ENCODE peak calls at places on chromosome 19, in nine cellular contexts. L is left lung, N is endodermal cell, R is AG09319, A is epithelial cell of esophagus, J is GM10248, E is osteocyte, O is right lobe of liver, G is prostate gland. B is an unnamed sample.

GRCh38 chr19:1169921-1170885 is 3.9 kb downstream of the SBNO2 start:
- DNase-seq in A (peak), J (no peak), O (no peak), L (no peak), R (no peak), N (no peak), G (peak), E (peak), B (no peak)

GRCh38 chr19:40103600-40103999 is 12.9 kb upstream of the ZNF780A start:
- DNase-seq in A (no peak), N (no peak), G (no peak), L (no peak), E (no peak), O (no peak), R (no peak), J (no peak), B (no peak)

GRCh38 chr19:30084390-30084819 is 142.4 kb downstream of the URI1 start:
- DNase-seq in A (no peak), L (no peak), G (no peak), R (no peak), N (no peak), E (no peak), O (peak), J (no peak), B (no peak)

GRCh38 chr19:45440259-45440638 is 16.5 kb upstream of the ERCC1 start:
- DNase-seq in G (no peak), L (no peak), J (no peak), A (no peak), E (no peak), O (no peak), R (no peak), N (no peak), B (no peak)

GRCh38 chr19:29366757-29367156 is 153.8 kb upstream of the UQCRFS1 start:
- DNase-seq in L (no peak), N (peak), A (no peak), E (peak), R (no peak), J (peak), O (no peak), G (no peak), B (no peak)

GRCh38 chr19:16942583-16942982 is 53.8 kb downstream of the F2RL3 start:
- DNase-seq in E (peak), J (peak), O (no peak), N (no peak), R (no peak), G (no peak), A (no peak), L (no peak), B (no peak)

GRCh38 chr19:16445238-16446107 is 26.3 kb downstream of the EPS15L1 start:
- DNase-seq in G (no peak), O (no peak), E (no peak), N (no peak), A (peak), L (no peak), R (no peak), J (peak), B (peak)

GRCh38 chr19:8242212-8242821 is 33.1 kb downstream of the CERS4 start:
- DNase-seq in E (no peak), A (no peak), L (no peak), R (no peak), G (no peak), O (no peak), N (no peak), J (no peak), B (no peak)

GRCh38 chr19:46081928-46082727 is 41.3 kb upstream of the IGFL4 start:
- DNase-seq in L (no peak), E (no peak), N (peak), R (no peak), G (peak), A (peak), O (no peak), J (peak), B (peak)

GRCh38 chr19:45262570-45262969 is 11.5 kb downstream of the MARK4 start:
- DNase-seq in G (no peak), E (no peak), O (no peak), R (no peak), J (no peak), N (no peak), A (no peak), L (no peak), B (no peak)

GRCh38 chr19:8569066-8569761 is 8.0 kb downstream of the MYO1F start:
- DNase-seq in E (no peak), A (peak), N (no peak), J (peak), G (no peak), R (peak), O (peak), L (peak), B (peak)

GRCh38 chr19:51514866-51515481 is 13.4 kb upstream of the SIGLEC12 start:
- DNase-seq in O (no peak), J (peak), E (no peak), N (no peak), L (no peak), A (peak), R (peak), G (no peak), B (peak)

GRCh38 chr19:40444181-40445005 is at the start of gene SERTAD3:
- DNase-seq in J (peak), G (peak), N (peak), R (peak), L (peak), E (peak), A (peak), O (peak), B (peak)

GRCh38 chr19:45352914-45353796 is 12.6 kb downstream of the KLC3 start:
- DNase-seq in R (no peak), E (no peak), O (no peak), J (no peak), L (no peak), N (no peak), G (no peak), A (no peak), B (no peak)

GRCh38 chr19:31002852-31003251 is 346.4 kb downstream of the TSHZ3 start:
- DNase-seq in A (no peak), J (no peak), E (no peak), N (no peak), L (no peak), O (no peak), R (no peak), G (no peak), B (no peak)

GRCh38 chr19:4914736-4915501 is 5.6 kb downstream of the UHRF1 start:
- DNase-seq in L (peak), A (peak), R (peak), G (peak), E (no peak), O (no peak), N (no peak), J (peak), B (peak)

GRCh38 chr19:18725755-18726416 is 42.4 kb downstream of the CRTC1 start:
- DNase-seq in E (no peak), J (no peak), O (no peak), R (no peak), A (no peak), N (peak), G (no peak), L (no peak), B (no peak)

GRCh38 chr19:18185538-18185937 is 7.5 kb upstream of the MPV17L2 start:
- DNase-seq in O (no peak), G (no peak), R (no peak), E (no peak), N (peak), A (no peak), L (no peak), J (no peak), B (no peak)

GRCh38 chr19:45380107-45380506 is 9.7 kb upstream of the ERCC2 start:
- DNase-seq in E (no peak), L (no peak), R (no peak), G (no peak), O (no peak), A (no peak), N (no peak), J (no peak), B (no peak)

GRCh38 chr19:821976-822773 is 420 bp upstream of the PLPPR3 start:
- DNase-seq in J (no peak), N (peak), E (no peak), O (no peak), R (no peak), G (no peak), A (no peak), L (no peak), B (no peak)

GRCh38 chr19:7921302-7921954 is 1.3 kb downstream of the SNAPC2 start:
- DNase-seq in G (no peak), A (no peak), N (no peak), J (no peak), O (peak), R (no peak), E (no peak), L (no peak), B (no peak)

GRCh38 chr19:18781885-18782527 is 9.1 kb downstream of the COMP start:
- DNase-seq in E (no peak), R (no peak), O (no peak), A (no peak), L (no peak), J (no peak), G (no peak), N (no peak), B (no peak)

GRCh38 chr19:2129486-2129885 is 21.9 kb downstream of the AP3D1 start:
- DNase-seq in N (no peak), E (no peak), O (no peak), J (no peak), R (no peak), G (no peak), L (no peak), A (no peak), B (no peak)

GRCh38 chr19:17318966-17319365 is 9.6 kb downstream of the DDA1 start:
- DNase-seq in O (no peak), A (no peak), E (no peak), N (no peak), J (no peak), G (no peak), R (no peak), L (no peak), B (no peak)

GRCh38 chr19:14114854-14115253 is 2.7 kb downstream of the PRKACA start:
- DNase-seq in A (peak), N (peak), E (no peak), G (no peak), O (peak), J (peak), L (peak), R (no peak), B (peak)

GRCh38 chr19:52992109-52993004 is 21.4 kb upstream of the ERVV-1 start:
- DNase-seq in N (peak), R (no peak), E (no peak), J (no peak), O (no peak), A (no peak), G (peak), L (peak), B (no peak)

GRCh38 chr19:6480843-6481415 is 658 bp downstream of the DENND1C start:
- DNase-seq in E (no peak), J (peak), L (no peak), G (no peak), N (no peak), A (no peak), O (no peak), R (no peak), B (no peak)

GRCh38 chr19:2033825-2034159 is 17.3 kb downstream of the MKNK2 start:
- DNase-seq in J (no peak), O (no peak), L (no peak), N (no peak), G (no peak), R (no peak), E (no peak), A (no peak), B (no peak)

GRCh38 chr19:611506-611869 is 21.8 kb downstream of the HCN2 start:
- DNase-seq in A (peak), L (no peak), R (no peak), J (no peak), O (no peak), G (no peak), E (no peak), N (no peak), B (peak)

GRCh38 chr19:7815325-7815724 is 14.7 kb upstream of the EVI5L start:
- DNase-seq in A (no peak), J (no peak), N (no peak), G (no peak), E (no peak), O (no peak), L (no peak), R (no peak), B (no peak)

GRCh38 chr19:45470147-45471081 is 2.6 kb downstream of the FOSB start:
- DNase-seq in L (no peak), N (no peak), O (no peak), G (no peak), A (peak), J (no peak), R (peak), E (no peak), B (no peak)

GRCh38 chr19:35430382-35431146 is 17.5 kb upstream of the FFAR2 start:
- DNase-seq in R (no peak), E (no peak), N (no peak), O (no peak), L (no peak), G (peak), J (no peak), A (no peak), B (no peak)

GRCh38 chr19:49411681-49412321 is 11.4 kb downstream of the PTH2 start:
- DNase-seq in O (no peak), G (no peak), R (no peak), N (no peak), L (no peak), E (no peak), A (no peak), J (no peak), B (no peak)

GRCh38 chr19:46722004-46722380 is 5.1 kb upstream of the PRKD2 start:
- DNase-seq in J (no peak), L (no peak), G (no peak), O (no peak), R (no peak), A (peak), E (no peak), N (no peak), B (no peak)

GRCh38 chr19:6362351-6362801 is 1.0 kb downstream of the CLPP start:
- DNase-seq in L (no peak), R (no peak), N (no peak), A (no peak), G (no peak), J (no peak), E (no peak), O (no peak), B (no peak)

GRCh38 chr19:13231663-13232062 is 81.5 kb downstream of the IER2 start:
- DNase-seq in A (no peak), O (no peak), J (no peak), G (no peak), L (no peak), R (no peak), E (no peak), N (no peak), B (no peak)

GRCh38 chr19:50820086-50820485 is 3.5 kb downstream of the KLK1 start:
- DNase-seq in R (no peak), N (peak), A (peak), O (no peak), E (no peak), J (no peak), L (no peak), G (no peak), B (no peak)

GRCh38 chr19:23823952-23824389 is 65.3 kb upstream of the ZNF681 start:
- DNase-seq in N (peak), A (peak), E (no peak), G (no peak), J (no peak), L (no peak), R (no peak), O (no peak), B (no peak)

GRCh38 chr19:33407140-33407551 is 33.6 kb downstream of the CEBPG start:
- DNase-seq in A (no peak), N (no peak), E (no peak), L (no peak), J (no peak), O (no peak), G (no peak), R (no peak), B (no peak)
- TF ChIP-seq CTCF in A (no peak), N (no peak), E (no peak), L (peak), J (no peak), O (no peak), G (peak), R (no peak), B (no peak)

GRCh38 chr19:15286688-15287355 is 45.5 kb downstream of the BRD4 start:
- DNase-seq in E (no peak), J (no peak), O (no peak), N (no peak), L (no peak), G (no peak), R (no peak), A (no peak), B (no peak)

GRCh38 chr19:15287496-15287895 is 44.8 kb downstream of the BRD4 start:
- DNase-seq in G (no peak), E (no peak), O (no peak), R (no peak), J (no peak), A (no peak), N (no peak), L (no peak), B (no peak)

GRCh38 chr19:15290149-15290548 is 42.2 kb downstream of the BRD4 start:
- DNase-seq in L (no peak), E (no peak), R (no peak), N (no peak), G (no peak), A (no peak), O (no peak), J (no peak), B (no peak)

GRCh38 chr19:15289673-15290072 is 42.7 kb downstream of the BRD4 start:
- DNase-seq in A (no peak), N (no peak), R (no peak), G (no peak), J (no peak), O (peak), E (no peak), L (no peak), B (no peak)

DNA sequence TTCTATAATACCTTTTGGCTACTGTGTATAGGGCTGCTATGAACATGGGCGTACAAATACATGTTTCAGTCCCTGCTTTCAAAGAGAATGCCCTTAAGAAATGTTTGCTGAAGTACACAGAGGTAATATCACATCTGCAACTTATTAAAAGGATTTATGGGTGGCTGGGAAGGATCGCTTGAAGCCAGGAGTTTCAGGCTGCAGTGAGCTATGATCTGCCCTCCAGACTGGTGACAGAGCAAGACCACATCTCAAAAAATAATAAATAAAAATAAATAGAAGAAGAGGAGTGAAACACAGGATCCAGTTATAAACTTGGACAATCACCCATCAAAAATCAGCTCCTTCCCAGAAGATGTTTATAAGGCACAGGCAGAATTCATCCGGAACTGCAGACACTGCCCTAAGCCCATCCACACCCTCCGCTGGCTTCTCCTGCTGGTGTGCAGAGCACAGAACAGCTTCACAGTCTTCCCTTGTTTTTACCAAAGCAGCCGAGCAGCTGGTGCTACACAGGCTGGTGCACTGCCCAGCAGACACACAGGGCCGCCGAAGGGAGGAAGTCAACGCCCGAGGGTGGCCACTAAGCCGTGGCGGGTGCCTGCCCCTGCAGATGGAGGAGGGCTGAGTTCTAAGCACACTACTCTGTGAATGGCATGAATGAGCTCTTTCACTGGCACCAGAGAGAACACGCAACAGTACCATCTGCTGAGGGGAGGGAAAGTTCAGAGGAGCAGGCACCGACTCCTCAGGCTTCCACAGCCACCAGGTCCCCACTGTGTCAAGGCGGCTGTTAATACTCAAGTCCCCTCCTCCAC is 44.0 kb downstream of the BRD4 start:
- DNase-seq in O (no peak), N (no peak), L (no peak), J (no peak), R (no peak), A (no peak), E (peak), G (no peak), B (no peak)
- TF ChIP-seq CTCF in O (no peak), N (no peak), L (no peak), J (no peak), R (peak), A (no peak), E (peak), G (no peak), B (no peak)

DNA sequence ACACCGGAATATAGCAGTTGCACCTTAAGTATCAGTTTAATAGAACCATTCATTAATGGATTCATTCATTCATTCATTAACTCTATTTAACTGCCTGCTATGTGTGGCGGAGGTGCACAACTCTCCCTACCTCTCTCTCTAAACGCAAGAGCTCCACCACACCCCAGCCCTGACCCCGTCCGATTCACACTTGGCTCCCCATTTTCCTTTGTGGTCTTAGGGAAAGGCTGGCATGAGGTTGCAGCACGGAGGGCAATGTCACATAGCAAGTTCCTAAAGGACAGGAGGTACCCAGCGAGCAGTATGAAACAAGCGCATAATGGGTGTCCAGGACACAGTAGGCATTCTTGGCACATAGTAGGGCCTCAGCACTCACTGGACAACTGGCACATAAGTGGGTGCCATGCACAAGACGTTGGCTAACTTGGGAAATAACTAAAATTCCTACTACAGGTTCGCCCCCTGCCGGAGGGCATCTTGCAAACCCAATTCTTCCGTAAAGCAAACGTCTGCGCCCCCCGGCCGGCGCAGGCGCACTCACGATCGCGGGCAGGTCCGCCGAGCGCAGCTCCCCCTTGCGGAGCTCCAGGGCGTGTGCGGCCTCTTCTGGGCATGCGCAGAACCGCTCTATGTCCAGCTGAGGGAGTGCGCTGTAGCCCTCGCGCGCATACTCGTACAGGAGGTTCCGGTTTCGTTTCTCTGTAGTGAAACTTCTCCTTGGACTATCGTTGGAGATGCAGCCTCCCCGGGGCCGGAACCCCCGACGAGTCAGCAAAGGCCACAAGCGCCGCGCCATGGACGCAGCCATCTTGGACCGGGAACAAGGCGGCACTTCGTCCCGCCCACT is at the start of gene SARS2:
- DNase-seq in R (peak), E (peak), N (peak), J (peak), L (peak), G (peak), O (peak), A (peak), B (peak)
- TF ChIP-seq CTCF in R (peak), E (peak), N (peak), J (peak), L (peak), G (peak), O (peak), A (peak), B (peak)

GRCh38 chr19:42179501-42179817 is 38.0 kb downstream of the DEDD2 start:
- DNase-seq in J (no peak), O (no peak), L (no peak), A (no peak), G (no peak), N (no peak), R (no peak), E (no peak), B (no peak)
- TF ChIP-seq CTCF in J (no peak), O (no peak), L (no peak), A (no peak), G (no peak), N (peak), R (no peak), E (peak), B (no peak)

GRCh38 chr19:47896019-47896418 is 9.9 kb upstream of the SULT2A1 start:
- DNase-seq in O (no peak), N (no peak), R (no peak), A (no peak), E (no peak), J (no peak), L (no peak), G (no peak), B (no peak)
- TF ChIP-seq CTCF in O (no peak), N (no peak), R (no peak), A (no peak), E (no peak), J (no peak), L (no peak), G (no peak), B (no peak)